ENCODE peak calls at places on chromosome 18, in four cellular contexts. N is stimulated activated CD4-positive, alpha-beta T cell treated with anti-CD3 and anti-CD28 coated beads, TNF-alpha, amount 100 ng/mL, for 48 hours; E is activated CD8-positive, alpha-beta memory T cell treated with anti-CD3 and anti-CD28 coated beads for 48 hours; S is RWPE1. B is an unnamed sample.

GRCh38 chr18:11146947-11147345 is 2.4 kb downstream of the PIEZO2 start:
- DNase-seq in N (no peak), E (no peak), S (no peak), B (no peak)

GRCh38 chr18:48649231-48649630 is 110.4 kb downstream of the CTIF start:
- DNase-seq in N (no peak), E (no peak), S (no peak), B (no peak)

GRCh38 chr18:55185391-55185790 is 226.1 kb upstream of the CCDC68 start:
- DNase-seq in N (no peak), E (no peak), S (no peak), B (no peak)

GRCh38 chr18:73848656-73849055 is 299.0 kb downstream of the FBXO15 start:
- DNase-seq in N (no peak), E (no peak), S (peak; percentile 23), B (no peak)

GRCh38 chr18:35707674-35708073 is 126.1 kb downstream of the GALNT1 start:
- DNase-seq in N (no peak), E (no peak), S (no peak), B (no peak)

GRCh38 chr18:63924551-63924950 is 16.8 kb downstream of the SERPINB10 start:
- DNase-seq in N (no peak), E (no peak), S (no peak), B (no peak)

GRCh38 chr18:74420926-74421325 is 36.2 kb downstream of the DIPK1C start:
- DNase-seq in N (no peak), E (no peak), S (no peak), B (no peak)

GRCh38 chr18:44737623-44738022 is 56.9 kb downstream of the SETBP1 start:
- DNase-seq in N (no peak), E (no peak), S (no peak), B (no peak)

GRCh38 chr18:7164610-7165009 is 47.0 kb upstream of the LAMA1 start:
- DNase-seq in N (no peak), E (no peak), S (no peak), B (no peak)

GRCh38 chr18:76450912-76451421 is 44.1 kb downstream of the ZNF516 start:
- DNase-seq in N (no peak), E (no peak), S (no peak), B (no peak)

GRCh38 chr18:63062246-63062645 is 257.3 kb downstream of the BCL2 start:
- DNase-seq in N (no peak), E (no peak), S (no peak), B (no peak)

GRCh38 chr18:23585007-23585871 is 1.1 kb downstream of the NPC1 start:
- DNase-seq in N (no peak), E (no peak), S (peak; percentile 56), B (no peak)

GRCh38 chr18:45755936-45756335 is 32.0 kb downstream of the SLC14A1 start:
- DNase-seq in N (no peak), E (no peak), S (peak; percentile 8), B (no peak)

GRCh38 chr18:76328145-76328544 is 166.9 kb downstream of the ZNF516 start:
- DNase-seq in N (no peak), E (no peak), S (no peak), B (no peak)

GRCh38 chr18:2522112-2522511 is 49.2 kb downstream of the METTL4 start:
- DNase-seq in N (no peak), E (no peak), S (no peak), B (no peak)

GRCh38 chr18:59012815-59013677 is 126.6 kb upstream of the SEC11C start:
- DNase-seq in N (no peak), E (no peak), S (no peak), B (no peak)

GRCh38 chr18:8962906-8963635 is 139.4 kb upstream of the NDUFV2 start:
- DNase-seq in N (no peak), E (no peak), S (no peak), B (no peak)

GRCh38 chr18:21996261-21996892 is 173.0 kb upstream of the GATA6 start:
- DNase-seq in N (no peak), E (no peak), S (peak; percentile 28), B (no peak)

GRCh38 chr18:5057348-5058012 is 139.6 kb downstream of the AKAIN1 start:
- DNase-seq in N (peak; percentile 16), E (no peak), S (peak; percentile 50), B (no peak)

B was measured in omental fat pad.